ENCODE peak calls at places on chromosomes 12 and 14, in nine cellular contexts. G is AG04450, F is testis, N is tibial artery, J is lung, S is BJ, V is esophagus squamous epithelium, W is mesenchymal stem cell, Z is IMR-90. L is an unnamed sample.

GRCh38 chr12:50665170-50665569 is 98.7 kb upstream of the ATF1 start:
- DNase-seq in G (no peak), J (no peak), Z (no peak), N (no peak), F (no peak), W (no peak), S (no peak), V (no peak), L (no peak)

GRCh38 chr12:93743229-93743998 is 66.2 kb downstream of the CRADD start:
- DNase-seq in G (no peak), W (no peak), S (no peak), N (no peak), Z (no peak), J (no peak), F (no peak), V (no peak), L (no peak)

GRCh38 chr12:42935756-42936155 is 346.2 kb upstream of the PRICKLE1 start:
- DNase-seq in J (no peak), F (no peak), S (peak; percentile 15), N (no peak), W (peak; percentile 62), Z (peak; percentile 78), G (peak; percentile 59), V (no peak), L (peak; percentile 61)

GRCh38 chr12:16359512-16360491 is 12.4 kb downstream of the MGST1 start:
- DNase-seq in N (no peak), V (no peak), G (no peak), S (no peak), W (peak; percentile 61), Z (peak; percentile 47), F (peak; percentile 89), J (no peak), L (peak; percentile 70)

GRCh38 chr12:98156697-98157096 is 358.7 kb upstream of the TMPO start:
- DNase-seq in N (no peak), F (no peak), Z (no peak), J (no peak), V (no peak), G (no peak), S (no peak), W (no peak), L (no peak)

GRCh38 chr12:93938317-93938716 is 210.1 kb upstream of the PLXNC1 start:
- DNase-seq in S (no peak), G (no peak), Z (no peak), F (no peak), V (no peak), J (no peak), N (no peak), W (no peak), L (no peak)

GRCh38 chr14:24329736-24330135 is 5.1 kb downstream of the ADCY4 start:
- DNase-seq in J (peak; percentile 62), S (no peak), Z (no peak), W (no peak), F (peak; percentile 46), V (no peak), N (no peak), G (no peak), L (peak; percentile 47)

GRCh38 chr14:75860561-75861160 is 121.1 kb downstream of the TGFB3 start:
- DNase-seq in N (no peak), V (no peak), S (no peak), Z (no peak), F (no peak), W (no peak), G (no peak), J (no peak), L (no peak)

GRCh38 chr14:81067156-81067555 is 111.7 kb downstream of the TSHR start:
- DNase-seq in S (no peak), W (no peak), N (no peak), V (no peak), F (no peak), G (no peak), J (no peak), Z (no peak), L (no peak)

GRCh38 chr12:100267603-100268281 is 765 bp downstream of the SCYL2 start:
- DNase-seq in F (peak; percentile 34), G (no peak), S (peak; percentile 7), W (peak; percentile 55), N (no peak), J (peak; percentile 35), V (no peak), Z (peak; percentile 37), L (peak; percentile 69)

GRCh38 chr14:72448212-72448611 is 445.7 kb downstream of the DPF3 start:
- DNase-seq in Z (no peak), V (no peak), S (no peak), G (no peak), F (no peak), N (no peak), W (no peak), J (no peak), L (no peak)

GRCh38 chr12:89756638-89757321 is 48.1 kb upstream of the ATP2B1 start:
- DNase-seq in G (peak; percentile 92), N (no peak), S (peak; percentile 98), W (peak; percentile 99), J (no peak), F (no peak), V (no peak), Z (peak; percentile 99), L (peak; percentile 100)

GRCh38 chr12:47577213-47577612 is 128.6 kb downstream of the RPAP3 start:
- DNase-seq in V (no peak), N (no peak), F (no peak), S (no peak), G (no peak), W (no peak), J (no peak), Z (no peak), L (peak; percentile 5)

GRCh38 chr14:35687335-35687939 is 121.7 kb downstream of the RALGAPA1 start:
- DNase-seq in G (peak; percentile 27), W (peak; percentile 63), S (no peak), Z (peak; percentile 68), N (no peak), J (no peak), V (no peak), F (peak; percentile 46), L (peak; percentile 76)

DNA sequence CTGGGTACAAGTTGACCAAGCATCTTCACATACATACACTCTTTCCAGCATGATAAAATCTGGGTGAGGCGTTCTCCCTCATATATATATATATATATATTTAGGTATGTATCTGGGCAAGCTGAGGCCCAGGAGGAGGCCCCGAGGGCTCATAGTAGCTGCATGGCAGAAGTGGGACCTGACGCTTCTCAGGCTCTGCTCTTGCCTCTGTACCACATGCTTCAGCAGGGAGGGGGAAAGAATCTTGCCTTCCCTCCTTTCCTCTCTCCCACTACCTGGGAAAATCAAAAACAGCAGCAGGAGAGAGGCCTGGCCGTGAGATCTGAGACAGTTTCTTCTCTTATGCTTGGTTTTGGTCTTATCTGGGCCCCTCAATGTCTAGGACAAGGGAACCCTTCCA is 9.2 kb downstream of the PPP1R1A start:
- DNase-seq in S (no peak), N (no peak), W (no peak), G (no peak), F (no peak), Z (no peak), V (no peak), J (no peak), L (no peak)
- H3K27me3 ChIP-seq in S (peaks cover 14% of the 10 kb centered on the region), N (no peaks in the 10 kb centered on the region), W (peaks cover 51% of the 10 kb centered on the region), G (peaks cover 4% of the 10 kb centered on the region), F (no peaks in the 10 kb centered on the region), Z (peaks cover 20% of the 10 kb centered on the region), V (no peaks in the 10 kb centered on the region), J (no peaks in the 10 kb centered on the region), L (peaks cover 12% of the 10 kb centered on the region)

GRCh38 chr12:3752096-3752709 is 706 bp downstream of the CRACR2A start:
- DNase-seq in N (no peak), V (no peak), F (peak; percentile 33), Z (no peak), S (no peak), J (peak; percentile 40), G (no peak), W (peak; percentile 24), L (peak; percentile 46)
- H3K27me3 ChIP-seq in N (peaks cover 21% of the 10 kb centered on the region), V (no peaks in the 10 kb centered on the region), F (no peaks in the 10 kb centered on the region), Z (peaks cover 24% of the 10 kb centered on the region), S (peaks cover 2% of the 10 kb centered on the region), J (no peaks in the 10 kb centered on the region), G (no peaks in the 10 kb centered on the region), W (no peaks in the 10 kb centered on the region), L (no peaks in the 10 kb centered on the region)

DNA sequence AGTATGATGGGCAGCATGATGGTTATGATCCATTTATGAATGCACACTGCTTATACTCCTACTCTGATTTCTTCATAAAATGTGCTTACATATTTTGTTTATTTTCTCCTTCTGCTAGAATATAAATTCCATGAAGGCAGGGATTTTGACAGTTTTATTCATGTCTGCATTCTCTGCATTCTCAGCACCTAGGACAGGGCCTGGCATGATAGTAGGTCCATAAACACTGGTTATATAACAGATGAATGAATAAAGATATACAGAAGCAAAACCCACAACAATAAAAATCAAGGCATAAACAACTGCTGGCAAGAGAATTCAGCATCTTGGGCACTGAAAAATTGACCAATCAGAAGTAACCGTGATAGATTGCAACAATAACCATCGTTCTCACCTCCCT is 115.4 kb downstream of the WIF1 start:
- DNase-seq in V (no peak), G (no peak), S (no peak), J (no peak), N (no peak), F (no peak), Z (no peak), W (no peak), L (no peak)
- H3K27me3 ChIP-seq in V (no peaks in the 10 kb centered on the region), G (no peaks in the 10 kb centered on the region), S (no peaks in the 10 kb centered on the region), J (no peaks in the 10 kb centered on the region), N (no peaks in the 10 kb centered on the region), F (no peaks in the 10 kb centered on the region), Z (no peaks in the 10 kb centered on the region), W (peaks cover 29% of the 10 kb centered on the region), L (peaks cover 13% of the 10 kb centered on the region)

GRCh38 chr14:105076805-105077648 is 11.8 kb upstream of the GPR132 start:
- DNase-seq in F (no peak), Z (no peak), V (no peak), N (no peak), G (no peak), W (no peak), S (no peak), J (no peak), L (no peak)

GRCh38 chr14:105077649-105077995 is 12.4 kb upstream of the GPR132 start:
- DNase-seq in J (no peak), N (no peak), G (no peak), V (no peak), Z (no peak), S (no peak), W (no peak), F (no peak), L (no peak)

GRCh38 chr14:105075364-105076295 is 10.4 kb upstream of the GPR132 start:
- DNase-seq in N (no peak), J (no peak), S (no peak), V (no peak), W (peak; percentile 51), F (no peak), Z (peak; percentile 52), G (no peak), L (peak; percentile 42)

GRCh38 chr14:105074601-105075053 is 9.4 kb upstream of the GPR132 start:
- DNase-seq in Z (no peak), J (no peak), W (no peak), G (no peak), N (peak; percentile 63), V (no peak), F (no peak), S (no peak), L (no peak)

DNA sequence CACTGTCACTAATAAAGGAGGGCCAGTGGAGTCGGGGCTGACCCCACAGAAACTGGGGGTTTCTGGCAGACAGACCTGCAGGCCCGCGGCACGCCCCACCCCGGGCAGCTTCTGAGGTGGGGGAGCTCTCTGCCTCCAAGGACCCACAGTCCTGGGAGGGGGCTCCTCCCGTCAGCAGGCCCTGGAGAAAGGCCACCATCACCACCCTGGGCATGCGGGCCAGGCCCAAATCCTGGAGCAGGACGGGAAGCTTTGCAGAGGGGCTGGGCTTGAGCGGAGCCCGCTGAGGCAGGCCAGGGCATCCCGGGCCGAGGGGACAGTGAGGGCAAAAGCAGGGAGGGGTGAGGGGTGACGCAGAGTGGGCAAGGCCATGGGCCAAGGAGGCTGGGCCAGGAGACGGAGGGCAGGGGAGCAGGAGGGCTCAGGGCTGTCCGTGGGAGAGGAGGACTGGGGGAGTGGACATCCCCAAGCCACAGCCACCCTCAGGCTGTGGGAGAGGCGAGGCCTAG is 11.1 kb upstream of the GPR132 start:
- DNase-seq in N (no peak), W (no peak), F (no peak), J (no peak), G (no peak), S (no peak), V (no peak), Z (no peak), L (no peak)
- H3K27me3 ChIP-seq in N (peaks cover 59% of the 10 kb centered on the region), W (peaks cover 4% of the 10 kb centered on the region), F (no peaks in the 10 kb centered on the region), J (no peaks in the 10 kb centered on the region), G (peaks cover 17% of the 10 kb centered on the region), S (peaks cover 2% of the 10 kb centered on the region), V (no peaks in the 10 kb centered on the region), Z (peaks cover 11% of the 10 kb centered on the region), L (no peaks in the 10 kb centered on the region)

L was measured in GM23248.